ENCODE peak calls at places on chromosomes 4 and X, in five cellular contexts. A is heart left ventricle, Z is tibial artery, U is neuronal stem cell, C is esophagus squamous epithelium. E is an unnamed sample. For H3K4me1, the result is how much of the 10 kb centered on the place peaks cover.

GRCh38 chr4:108370291-108370690 is 201.6 kb upstream of the LEF1 start:
- DNase-seq in A (no peak), U (no peak), C (no peak), Z (no peak), E (no peak)

GRCh38 chr4:24160358-24160757 is 270.5 kb upstream of the PPARGC1A start:
- DNase-seq in A (no peak), U (no peak), C (no peak), Z (no peak), E (no peak)

GRCh38 chr4:66564901-66565648 is 894.8 kb upstream of the EPHA5 start:
- DNase-seq in A (no peak), Z (no peak), C (no peak), U (no peak), E (no peak)

GRCh38 chr4:73520821-73521220 is 39.3 kb downstream of the AFM start:
- DNase-seq in C (no peak), Z (no peak), U (peak), A (no peak), E (no peak)

GRCh38 chr4:110508827-110509446 is 33.0 kb downstream of the ENPEP start:
- DNase-seq in U (no peak), Z (no peak), A (no peak), C (no peak), E (no peak)

GRCh38 chr4:36081185-36081584 is 163.1 kb downstream of the ARAP2 start:
- DNase-seq in A (no peak), Z (no peak), U (no peak), C (no peak), E (no peak)

GRCh38 chr4:84870398-84871163 is 95.9 kb downstream of the WDFY3 start:
- DNase-seq in U (no peak), Z (no peak), C (no peak), A (no peak), E (no peak)

GRCh38 chr4:137063961-137064360 is 468.3 kb downstream of the PCDH18 start:
- DNase-seq in Z (no peak), C (no peak), U (no peak), A (no peak), E (no peak)

GRCh38 chr4:8675383-8675782 is 82.8 kb downstream of the CPZ start:
- DNase-seq in C (no peak), Z (no peak), U (peak), A (no peak), E (no peak)

GRCh38 chrX:42797646-42798045 is 19.7 kb upstream of the PPP1R2C start:
- DNase-seq in A (no peak), C (no peak), Z (no peak), U (no peak), E (no peak)

GRCh38 chr4:114399085-114399484 is 199.5 kb upstream of the UGT8 start:
- DNase-seq in U (no peak), C (no peak), A (no peak), Z (no peak), E (no peak)

GRCh38 chrX:154123241-154124219 is 20.5 kb upstream of the OPN1LW start:
- DNase-seq in C (no peak), U (no peak), Z (no peak), A (peak), E (no peak)

GRCh38 chr4:2362286-2363055 is 56.0 kb downstream of the ZFYVE28 start:
- DNase-seq in Z (no peak), C (no peak), A (no peak), U (no peak), E (peak)

GRCh38 chr4:166493828-166494432 is 620.9 kb downstream of the TLL1 start:
- DNase-seq in U (no peak), A (no peak), C (no peak), Z (no peak), E (no peak)

GRCh38 chr4:3701271-3702083 is 64.7 kb upstream of the ADRA2C start:
- DNase-seq in A (no peak), C (no peak), Z (no peak), U (no peak), E (no peak)

GRCh38 chr4:80484707-80485106 is 149.2 kb downstream of the CFAP299 start:
- DNase-seq in U (no peak), C (no peak), Z (no peak), A (no peak), E (no peak)

GRCh38 chr4:143358419-143358818 is 21.7 kb downstream of the GAB1 start:
- DNase-seq in C (no peak), A (no peak), Z (no peak), U (no peak), E (no peak)

GRCh38 chrX:123626962-123627361 is 105.9 kb downstream of the THOC2 start:
- DNase-seq in U (no peak), Z (no peak), A (no peak), C (no peak), E (no peak)

GRCh38 chr4:81375745-81376144 is 96.0 kb downstream of the RASGEF1B start:
- DNase-seq in Z (no peak), A (no peak), U (no peak), C (no peak), E (no peak)

GRCh38 chr4:105979506-105979905 is 84.2 kb downstream of the NPNT start:
- DNase-seq in U (no peak), C (no peak), Z (no peak), A (no peak), E (no peak)
- H3K27ac ChIP-seq in U (no peak), C (peak), Z (peak), A (no peak), E (peak)

DNA sequence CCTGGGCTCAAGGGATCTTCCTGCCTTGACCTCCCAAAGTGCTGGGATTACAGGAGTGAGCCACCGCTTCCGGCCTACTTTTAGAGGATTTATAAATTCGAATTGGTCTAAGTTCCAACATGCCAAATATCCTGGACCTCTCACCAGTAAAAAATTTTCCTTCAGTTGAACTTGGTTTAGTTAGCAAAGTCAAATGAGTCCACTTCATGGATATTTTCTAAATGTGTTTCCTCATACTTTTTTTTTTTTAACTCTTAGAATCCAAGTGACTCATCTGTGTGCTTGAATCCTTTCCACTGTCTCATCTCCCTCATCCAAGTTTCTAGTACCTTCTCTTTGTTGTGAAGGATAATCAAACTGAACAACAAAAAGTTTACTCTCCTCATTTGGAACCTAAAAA is 49.7 kb downstream of the RBM47 start:
- DNase-seq in A (no peak), C (no peak), U (no peak), Z (no peak), E (no peak)
- H3K4me1 ChIP-seq in A (under half), C (under half), U (under half), Z (under half), E (under half)

DNA sequence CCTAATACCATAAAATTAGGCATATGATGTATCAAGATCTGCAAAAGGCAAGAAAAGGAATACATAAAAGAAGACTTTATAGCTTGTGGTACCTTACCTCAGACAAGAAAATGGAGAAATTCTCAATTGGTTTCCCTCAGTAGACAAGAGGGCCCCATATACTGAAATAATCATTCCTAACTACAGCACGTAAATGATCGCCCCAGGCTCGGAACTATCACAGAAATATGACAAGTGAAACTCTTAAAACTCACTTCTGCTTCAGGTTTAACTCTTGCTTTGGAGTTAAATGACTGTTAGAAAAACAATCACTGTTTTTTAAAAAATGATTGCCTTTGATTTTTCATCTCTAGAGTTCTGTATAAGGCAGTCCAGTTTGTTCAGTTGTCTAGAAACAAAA is 38.6 kb upstream of the NAP1L5 start:
- DNase-seq in C (no peak), Z (no peak), U (no peak), A (no peak), E (no peak)
- H3K27ac ChIP-seq in C (peak), Z (peak), U (no peak), A (peak), E (peak)

DNA sequence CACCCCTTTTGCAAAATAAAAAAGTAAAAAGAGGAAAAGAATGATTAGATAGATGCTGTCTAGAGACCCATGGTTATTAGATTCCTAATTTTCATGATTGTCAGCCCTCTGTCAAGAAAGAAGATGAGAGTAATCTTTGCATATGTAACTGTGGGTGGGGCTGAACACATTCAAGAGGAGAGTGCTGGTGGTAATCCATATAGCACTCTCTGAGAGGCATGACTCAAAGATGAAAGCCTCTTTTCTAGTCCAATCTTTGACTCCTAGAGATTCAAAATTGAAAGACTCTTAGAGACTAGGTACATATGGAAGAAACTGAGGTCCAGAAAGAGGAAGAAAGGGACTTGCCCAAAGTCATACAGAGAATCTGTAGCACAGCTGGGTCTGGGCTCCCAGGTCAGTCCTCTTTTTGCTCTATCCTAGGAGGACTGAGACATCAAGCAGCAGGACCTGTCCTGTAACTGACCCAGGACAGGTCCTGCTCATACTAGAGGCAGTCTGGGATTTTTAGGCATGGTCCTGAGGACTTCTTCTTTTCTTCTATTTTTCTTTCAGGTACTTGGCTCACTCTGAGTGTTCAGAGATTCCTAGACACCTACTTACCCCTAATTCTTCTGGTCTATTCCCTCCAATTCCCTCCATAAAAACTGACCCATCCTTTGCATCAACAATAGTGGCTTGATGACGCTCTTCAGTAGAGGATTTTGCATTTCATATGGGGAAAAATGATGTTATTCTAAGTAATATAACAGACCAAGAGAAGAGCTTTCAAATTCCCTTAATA is 23.8 kb downstream of the VSIG4 start:
- DNase-seq in C (no peak), A (no peak), Z (no peak), U (no peak), E (no peak)
- H3K4me1 ChIP-seq in C (under half), A (under half), Z (under half), U (under half), E (under half)

DNA sequence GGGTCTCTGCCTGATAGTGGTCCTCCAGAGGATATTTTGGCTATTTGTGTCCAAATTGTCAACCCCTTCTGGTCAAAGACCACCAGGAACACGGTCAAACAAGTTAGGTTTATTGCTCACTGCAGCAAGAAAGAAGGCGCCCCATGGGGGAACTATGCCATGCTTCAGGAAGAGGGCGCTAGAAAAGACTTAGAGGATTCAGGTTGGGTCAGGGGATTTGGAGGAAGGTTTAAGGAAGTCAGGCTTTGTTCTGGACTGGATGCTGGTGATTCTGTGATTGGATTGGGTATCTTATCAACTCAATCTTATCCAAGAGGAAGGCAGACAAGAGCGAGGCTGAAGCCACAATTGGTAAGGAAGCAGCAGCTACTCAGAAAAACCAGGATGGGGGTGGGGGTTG is 14.3 kb upstream of the ELF4 start:
- DNase-seq in A (no peak), Z (no peak), U (no peak), C (no peak), E (no peak)
- H3K27ac ChIP-seq in A (peak), Z (peak), U (no peak), C (peak), E (peak)

GRCh38 chr4:102825261-102826071 is 1.9 kb downstream of the UBE2D3 start:
- DNase-seq in Z (peak), C (no peak), A (no peak), U (peak), E (no peak)
- H3K4me1 ChIP-seq in Z (under half), C (under half), A (under half), U (under half), E (under half)

DNA sequence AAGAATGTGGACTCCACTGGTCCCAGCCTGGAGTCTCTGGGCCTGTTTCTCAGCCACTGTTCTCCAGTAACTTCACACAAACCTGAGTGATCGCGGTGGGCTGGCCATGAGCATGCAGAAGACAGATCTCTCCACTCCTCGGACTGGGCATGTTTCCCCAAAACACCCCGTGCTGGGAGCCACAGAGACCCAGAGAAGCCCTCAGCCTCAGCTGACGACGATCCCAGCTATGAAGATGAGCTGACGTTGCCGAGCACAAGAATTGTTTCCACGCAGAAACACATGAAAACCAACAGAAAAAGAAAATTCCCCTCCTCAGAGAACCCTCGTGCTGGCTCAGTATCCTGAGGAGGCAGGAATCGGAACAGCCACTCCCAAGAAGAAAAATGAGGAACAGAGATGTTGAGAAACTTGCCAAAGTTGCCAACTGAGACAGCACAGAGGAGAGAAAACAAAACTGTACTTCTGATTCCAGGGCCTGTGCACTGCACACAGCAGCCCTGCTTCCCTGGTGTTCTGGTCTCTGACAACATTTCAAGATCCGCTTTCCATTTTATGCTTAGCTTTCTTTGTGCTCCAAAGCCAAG is 81.5 kb downstream of the IRF2 start:
- DNase-seq in C (no peak), U (no peak), Z (peak), A (no peak), E (no peak)
- H3K27ac ChIP-seq in C (peak), U (no peak), Z (no peak), A (peak), E (no peak)

E was measured in ascending aorta.